ENCODE peak calls at places on chromosomes 16 and 17, in eight cellular contexts. One of them, this sample, is unnamed.

GRCh38 chr16:84177740-84178070 is 9.2 kb downstream of the TAF1C start:
- DNase-seq in kidney tubule cell: peak
- DNase-seq in GOT3: no peak
- DNase-seq in stimulated activated CD8-positive, alpha-beta memory T cell treated with anti-CD3 and anti-CD28 coated beads, Interleukin-7, amount 100 ng/mL, for 1 hour: no peak
- DNase-seq in pancreas: no peak
- DNase-seq in uterus: peak
- DNase-seq in anterior cingulate cortex: no peak
- DNase-seq in GM12864: no peak
- DNase-seq in this sample: no peak

GRCh38 chr17:80789356-80789902 is 202.2 kb upstream of the CHMP6 start:
- DNase-seq in kidney tubule cell: peak
- DNase-seq in GOT3: no peak
- DNase-seq in stimulated activated CD8-positive, alpha-beta memory T cell treated with anti-CD3 and anti-CD28 coated beads, Interleukin-7, amount 100 ng/mL, for 1 hour: no peak
- DNase-seq in pancreas: no peak
- DNase-seq in uterus: peak
- DNase-seq in anterior cingulate cortex: no peak
- DNase-seq in GM12864: peak
- DNase-seq in this sample: no peak

GRCh38 chr17:29715680-29716079 is 93.0 kb upstream of the CORO6 start:
- DNase-seq in kidney tubule cell: no peak
- DNase-seq in GOT3: no peak
- DNase-seq in stimulated activated CD8-positive, alpha-beta memory T cell treated with anti-CD3 and anti-CD28 coated beads, Interleukin-7, amount 100 ng/mL, for 1 hour: no peak
- DNase-seq in pancreas: no peak
- DNase-seq in uterus: no peak
- DNase-seq in anterior cingulate cortex: no peak
- DNase-seq in GM12864: no peak
- DNase-seq in this sample: no peak

GRCh38 chr17:34579979-34580684 is 750 bp downstream of the TMEM132E start:
- DNase-seq in kidney tubule cell: peak
- DNase-seq in GOT3: no peak
- DNase-seq in stimulated activated CD8-positive, alpha-beta memory T cell treated with anti-CD3 and anti-CD28 coated beads, Interleukin-7, amount 100 ng/mL, for 1 hour: no peak
- DNase-seq in pancreas: peak
- DNase-seq in uterus: no peak
- DNase-seq in anterior cingulate cortex: peak
- DNase-seq in GM12864: no peak
- DNase-seq in this sample: no peak

GRCh38 chr17:72950236-72950931 is 142.1 kb downstream of the SLC39A11 start:
- DNase-seq in kidney tubule cell: no peak
- DNase-seq in GOT3: no peak
- DNase-seq in stimulated activated CD8-positive, alpha-beta memory T cell treated with anti-CD3 and anti-CD28 coated beads, Interleukin-7, amount 100 ng/mL, for 1 hour: no peak
- DNase-seq in pancreas: no peak
- DNase-seq in uterus: no peak
- DNase-seq in anterior cingulate cortex: no peak
- DNase-seq in GM12864: no peak
- DNase-seq in this sample: no peak

GRCh38 chr16:75653926-75654325 is 6.4 kb downstream of the TERF2IP start:
- DNase-seq in kidney tubule cell: no peak
- DNase-seq in GOT3: no peak
- DNase-seq in stimulated activated CD8-positive, alpha-beta memory T cell treated with anti-CD3 and anti-CD28 coated beads, Interleukin-7, amount 100 ng/mL, for 1 hour: no peak
- DNase-seq in pancreas: no peak
- DNase-seq in uterus: no peak
- DNase-seq in anterior cingulate cortex: no peak
- DNase-seq in GM12864: no peak
- DNase-seq in this sample: no peak

GRCh38 chr17:46814446-46814845 is 4.0 kb downstream of the WNT3 start:
- DNase-seq in kidney tubule cell: no peak
- DNase-seq in GOT3: no peak
- DNase-seq in stimulated activated CD8-positive, alpha-beta memory T cell treated with anti-CD3 and anti-CD28 coated beads, Interleukin-7, amount 100 ng/mL, for 1 hour: no peak
- DNase-seq in pancreas: no peak
- DNase-seq in uterus: no peak
- DNase-seq in anterior cingulate cortex: no peak
- DNase-seq in GM12864: no peak
- DNase-seq in this sample: no peak

GRCh38 chr17:75773808-75774470 is 8.9 kb upstream of the GALK1 start:
- DNase-seq in kidney tubule cell: no peak
- DNase-seq in GOT3: no peak
- DNase-seq in stimulated activated CD8-positive, alpha-beta memory T cell treated with anti-CD3 and anti-CD28 coated beads, Interleukin-7, amount 100 ng/mL, for 1 hour: no peak
- DNase-seq in pancreas: peak
- DNase-seq in uterus: no peak
- DNase-seq in anterior cingulate cortex: no peak
- DNase-seq in GM12864: no peak
- DNase-seq in this sample: no peak

GRCh38 chr17:73196500-73196899 is 3.6 kb downstream of the COG1 start:
- DNase-seq in kidney tubule cell: peak
- DNase-seq in GOT3: no peak
- DNase-seq in stimulated activated CD8-positive, alpha-beta memory T cell treated with anti-CD3 and anti-CD28 coated beads, Interleukin-7, amount 100 ng/mL, for 1 hour: no peak
- DNase-seq in pancreas: peak
- DNase-seq in uterus: no peak
- DNase-seq in anterior cingulate cortex: no peak
- DNase-seq in GM12864: no peak
- DNase-seq in this sample: peak

GRCh38 chr16:78311831-78312230 is 212.4 kb downstream of the WWOX start:
- DNase-seq in kidney tubule cell: no peak
- DNase-seq in GOT3: no peak
- DNase-seq in stimulated activated CD8-positive, alpha-beta memory T cell treated with anti-CD3 and anti-CD28 coated beads, Interleukin-7, amount 100 ng/mL, for 1 hour: no peak
- DNase-seq in pancreas: no peak
- DNase-seq in uterus: no peak
- DNase-seq in anterior cingulate cortex: no peak
- DNase-seq in GM12864: no peak
- DNase-seq in this sample: no peak

GRCh38 chr17:1000597-1001490 is 3.9 kb downstream of the TIMM22 start:
- DNase-seq in kidney tubule cell: peak
- DNase-seq in GOT3: no peak
- DNase-seq in stimulated activated CD8-positive, alpha-beta memory T cell treated with anti-CD3 and anti-CD28 coated beads, Interleukin-7, amount 100 ng/mL, for 1 hour: no peak
- DNase-seq in pancreas: peak
- DNase-seq in uterus: no peak
- DNase-seq in anterior cingulate cortex: no peak
- DNase-seq in GM12864: no peak
- DNase-seq in this sample: no peak

GRCh38 chr16:87704754-87705353 is 60.9 kb downstream of the KLHDC4 start:
- DNase-seq in kidney tubule cell: no peak
- DNase-seq in GOT3: no peak
- DNase-seq in stimulated activated CD8-positive, alpha-beta memory T cell treated with anti-CD3 and anti-CD28 coated beads, Interleukin-7, amount 100 ng/mL, for 1 hour: no peak
- DNase-seq in pancreas: peak
- DNase-seq in uterus: no peak
- DNase-seq in anterior cingulate cortex: no peak
- DNase-seq in GM12864: no peak
- DNase-seq in this sample: no peak

GRCh38 chr17:47275245-47275984 is 21.8 kb downstream of the ITGB3 start:
- DNase-seq in kidney tubule cell: peak
- DNase-seq in GOT3: no peak
- DNase-seq in stimulated activated CD8-positive, alpha-beta memory T cell treated with anti-CD3 and anti-CD28 coated beads, Interleukin-7, amount 100 ng/mL, for 1 hour: no peak
- DNase-seq in pancreas: peak
- DNase-seq in uterus: peak
- DNase-seq in anterior cingulate cortex: no peak
- DNase-seq in GM12864: no peak
- DNase-seq in this sample: no peak

GRCh38 chr16:31108035-31108793 is at the start of gene BCKDK:
- DNase-seq in kidney tubule cell: peak
- DNase-seq in GOT3: no peak
- DNase-seq in stimulated activated CD8-positive, alpha-beta memory T cell treated with anti-CD3 and anti-CD28 coated beads, Interleukin-7, amount 100 ng/mL, for 1 hour: no peak
- DNase-seq in pancreas: peak
- DNase-seq in uterus: peak
- DNase-seq in anterior cingulate cortex: peak
- DNase-seq in GM12864: peak
- DNase-seq in this sample: no peak

GRCh38 chr17:2002767-2003329 is 22.3 kb downstream of the RTN4RL1 start:
- DNase-seq in kidney tubule cell: no peak
- DNase-seq in GOT3: no peak
- DNase-seq in stimulated activated CD8-positive, alpha-beta memory T cell treated with anti-CD3 and anti-CD28 coated beads, Interleukin-7, amount 100 ng/mL, for 1 hour: no peak
- DNase-seq in pancreas: no peak
- DNase-seq in uterus: no peak
- DNase-seq in anterior cingulate cortex: no peak
- DNase-seq in GM12864: no peak
- DNase-seq in this sample: no peak

This sample was measured in cerebellar nuclear complex.